ENCODE peak calls at places on chromosomes 12 and 14, in eight cellular contexts. One of them, this sample, is unnamed.

GRCh38 chr12:116864371-116865160 is 16.7 kb downstream of the HRK start:
- DNase-seq in IMR-90: peak
- DNase-seq in CD4-positive, alpha-beta T cell: no peak
- DNase-seq in fibroblast of mammary gland: peak
- DNase-seq in A549: no peak
- DNase-seq in AG04450: peak
- DNase-seq in endothelial cell: no peak
- DNase-seq in dorsolateral prefrontal cortex: no peak
- DNase-seq in this sample: no peak

GRCh38 chr12:109625131-109625559 is 51.6 kb downstream of the MVK start:
- DNase-seq in IMR-90: peak
- DNase-seq in CD4-positive, alpha-beta T cell: no peak
- DNase-seq in fibroblast of mammary gland: peak
- DNase-seq in A549: peak
- DNase-seq in AG04450: no peak
- DNase-seq in endothelial cell: no peak
- DNase-seq in dorsolateral prefrontal cortex: peak
- DNase-seq in this sample: no peak

GRCh38 chr14:24216345-24216699 is 456 bp upstream of the MDP1 start:
- DNase-seq in IMR-90: no peak
- DNase-seq in CD4-positive, alpha-beta T cell: no peak
- DNase-seq in fibroblast of mammary gland: no peak
- DNase-seq in A549: no peak
- DNase-seq in AG04450: no peak
- DNase-seq in endothelial cell: no peak
- DNase-seq in dorsolateral prefrontal cortex: no peak
- DNase-seq in this sample: no peak

GRCh38 chr12:128353271-128353670 is 86.3 kb downstream of the TMEM132C start:
- DNase-seq in IMR-90: no peak
- DNase-seq in CD4-positive, alpha-beta T cell: no peak
- DNase-seq in fibroblast of mammary gland: no peak
- DNase-seq in A549: no peak
- DNase-seq in AG04450: no peak
- DNase-seq in endothelial cell: no peak
- DNase-seq in dorsolateral prefrontal cortex: no peak
- DNase-seq in this sample: no peak

GRCh38 chr12:51020448-51021182 is 5.6 kb downstream of the SLC11A2 start:
- DNase-seq in IMR-90: no peak
- DNase-seq in CD4-positive, alpha-beta T cell: no peak
- DNase-seq in fibroblast of mammary gland: no peak
- DNase-seq in A549: no peak
- DNase-seq in AG04450: no peak
- DNase-seq in endothelial cell: no peak
- DNase-seq in dorsolateral prefrontal cortex: no peak
- DNase-seq in this sample: no peak

GRCh38 chr14:78232666-78233065 is 62.5 kb downstream of the NRXN3 start:
- DNase-seq in IMR-90: no peak
- DNase-seq in CD4-positive, alpha-beta T cell: no peak
- DNase-seq in fibroblast of mammary gland: no peak
- DNase-seq in A549: no peak
- DNase-seq in AG04450: no peak
- DNase-seq in endothelial cell: no peak
- DNase-seq in dorsolateral prefrontal cortex: no peak
- DNase-seq in this sample: no peak

GRCh38 chr12:100359822-100360221 is 2.9 kb downstream of the SLC17A8 start:
- DNase-seq in IMR-90: peak
- DNase-seq in CD4-positive, alpha-beta T cell: no peak
- DNase-seq in fibroblast of mammary gland: no peak
- DNase-seq in A549: no peak
- DNase-seq in AG04450: no peak
- DNase-seq in endothelial cell: no peak
- DNase-seq in dorsolateral prefrontal cortex: no peak
- DNase-seq in this sample: no peak

GRCh38 chr12:12506541-12506940 is 56.1 kb downstream of the DUSP16 start:
- DNase-seq in IMR-90: peak
- DNase-seq in CD4-positive, alpha-beta T cell: no peak
- DNase-seq in fibroblast of mammary gland: peak
- DNase-seq in A549: no peak
- DNase-seq in AG04450: peak
- DNase-seq in endothelial cell: peak
- DNase-seq in dorsolateral prefrontal cortex: no peak
- DNase-seq in this sample: no peak

GRCh38 chr14:85401396-85401795 is 128.5 kb upstream of the FLRT2 start:
- DNase-seq in IMR-90: no peak
- DNase-seq in CD4-positive, alpha-beta T cell: no peak
- DNase-seq in fibroblast of mammary gland: no peak
- DNase-seq in A549: no peak
- DNase-seq in AG04450: no peak
- DNase-seq in endothelial cell: no peak
- DNase-seq in dorsolateral prefrontal cortex: no peak
- DNase-seq in this sample: no peak

GRCh38 chr14:72947366-72948160 is 21.3 kb downstream of the DCAF4 start:
- DNase-seq in IMR-90: no peak
- DNase-seq in CD4-positive, alpha-beta T cell: no peak
- DNase-seq in fibroblast of mammary gland: peak
- DNase-seq in A549: no peak
- DNase-seq in AG04450: no peak
- DNase-seq in endothelial cell: no peak
- DNase-seq in dorsolateral prefrontal cortex: no peak
- DNase-seq in this sample: no peak

DNA sequence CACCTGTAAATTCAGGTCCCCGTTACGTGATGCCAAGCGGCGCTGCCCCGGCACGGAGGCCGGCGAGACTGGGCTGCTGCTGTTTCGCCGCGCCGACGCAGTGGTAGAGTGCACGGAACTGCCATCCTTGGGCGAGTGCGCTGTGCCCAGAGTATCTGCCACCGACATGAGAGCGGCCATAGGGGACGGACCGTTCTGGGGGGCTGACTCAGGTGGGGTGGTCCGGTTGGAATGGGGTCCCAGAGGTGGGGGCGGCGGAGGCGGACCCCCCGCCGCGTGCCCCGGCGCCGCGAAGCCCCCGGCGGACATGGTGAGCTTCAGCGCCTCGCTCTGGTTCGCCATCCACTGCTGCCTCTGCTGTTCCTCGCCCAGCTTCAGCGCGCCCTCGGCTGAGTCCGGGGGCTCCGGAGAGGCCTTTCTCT is 2.8 kb downstream of the IRF2BPL start:
- DNase-seq in IMR-90: no peak
- DNase-seq in CD4-positive, alpha-beta T cell: no peak
- DNase-seq in fibroblast of mammary gland: no peak
- DNase-seq in A549: no peak
- DNase-seq in AG04450: no peak
- DNase-seq in endothelial cell: no peak
- DNase-seq in dorsolateral prefrontal cortex: no peak
- DNase-seq in this sample: no peak
- TF ChIP-seq CTCF in IMR-90: no peak
- TF ChIP-seq CTCF in CD4-positive, alpha-beta T cell: no peak
- TF ChIP-seq CTCF in fibroblast of mammary gland: no peak
- TF ChIP-seq CTCF in A549: no peak
- TF ChIP-seq CTCF in AG04450: no peak
- TF ChIP-seq CTCF in endothelial cell: no peak
- TF ChIP-seq CTCF in dorsolateral prefrontal cortex: no peak
- TF ChIP-seq CTCF in this sample: no peak

GRCh38 chr12:70482764-70483163 is 116.7 kb downstream of the KCNMB4 start:
- DNase-seq in IMR-90: no peak
- DNase-seq in CD4-positive, alpha-beta T cell: no peak
- DNase-seq in fibroblast of mammary gland: no peak
- DNase-seq in A549: no peak
- DNase-seq in AG04450: no peak
- DNase-seq in endothelial cell: no peak
- DNase-seq in dorsolateral prefrontal cortex: no peak
- DNase-seq in this sample: no peak

GRCh38 chr12:70485704-70486103 is 119.6 kb downstream of the KCNMB4 start:
- DNase-seq in IMR-90: no peak
- DNase-seq in CD4-positive, alpha-beta T cell: no peak
- DNase-seq in fibroblast of mammary gland: no peak
- DNase-seq in A549: no peak
- DNase-seq in AG04450: no peak
- DNase-seq in endothelial cell: no peak
- DNase-seq in dorsolateral prefrontal cortex: no peak
- DNase-seq in this sample: no peak

GRCh38 chr12:70486588-70486987 is 120.5 kb downstream of the KCNMB4 start:
- DNase-seq in IMR-90: no peak
- DNase-seq in CD4-positive, alpha-beta T cell: no peak
- DNase-seq in fibroblast of mammary gland: no peak
- DNase-seq in A549: no peak
- DNase-seq in AG04450: no peak
- DNase-seq in endothelial cell: no peak
- DNase-seq in dorsolateral prefrontal cortex: no peak
- DNase-seq in this sample: no peak

GRCh38 chr12:70487440-70487839 is 121.3 kb downstream of the KCNMB4 start:
- DNase-seq in IMR-90: no peak
- DNase-seq in CD4-positive, alpha-beta T cell: no peak
- DNase-seq in fibroblast of mammary gland: no peak
- DNase-seq in A549: no peak
- DNase-seq in AG04450: no peak
- DNase-seq in endothelial cell: no peak
- DNase-seq in dorsolateral prefrontal cortex: no peak
- DNase-seq in this sample: no peak

DNA sequence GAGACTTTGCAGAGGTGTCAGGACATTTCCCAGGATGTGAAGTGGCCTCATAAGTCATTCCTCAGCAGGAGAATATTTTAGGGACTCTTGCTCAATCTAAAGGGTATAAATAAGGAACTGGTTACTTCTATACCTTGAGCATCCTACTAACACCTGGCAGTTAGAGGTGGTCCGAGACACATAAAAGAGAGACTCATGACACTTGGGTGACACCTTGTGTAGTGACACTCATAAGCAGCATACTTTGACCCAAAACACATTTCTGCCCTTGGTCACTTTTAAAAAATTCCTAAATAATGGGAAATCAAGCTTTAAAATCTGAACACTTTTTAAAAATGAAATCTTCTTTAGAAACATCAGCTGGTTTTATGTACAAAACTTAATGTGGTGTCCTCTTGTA is 118.4 kb downstream of the KCNMB4 start:
- DNase-seq in IMR-90: no peak
- DNase-seq in CD4-positive, alpha-beta T cell: no peak
- DNase-seq in fibroblast of mammary gland: no peak
- DNase-seq in A549: no peak
- DNase-seq in AG04450: no peak
- DNase-seq in endothelial cell: no peak
- DNase-seq in dorsolateral prefrontal cortex: no peak
- DNase-seq in this sample: no peak
- TF ChIP-seq CTCF in IMR-90: no peak
- TF ChIP-seq CTCF in CD4-positive, alpha-beta T cell: no peak
- TF ChIP-seq CTCF in fibroblast of mammary gland: no peak
- TF ChIP-seq CTCF in A549: no peak
- TF ChIP-seq CTCF in AG04450: no peak
- TF ChIP-seq CTCF in endothelial cell: no peak
- TF ChIP-seq CTCF in dorsolateral prefrontal cortex: no peak
- TF ChIP-seq CTCF in this sample: no peak

DNA sequence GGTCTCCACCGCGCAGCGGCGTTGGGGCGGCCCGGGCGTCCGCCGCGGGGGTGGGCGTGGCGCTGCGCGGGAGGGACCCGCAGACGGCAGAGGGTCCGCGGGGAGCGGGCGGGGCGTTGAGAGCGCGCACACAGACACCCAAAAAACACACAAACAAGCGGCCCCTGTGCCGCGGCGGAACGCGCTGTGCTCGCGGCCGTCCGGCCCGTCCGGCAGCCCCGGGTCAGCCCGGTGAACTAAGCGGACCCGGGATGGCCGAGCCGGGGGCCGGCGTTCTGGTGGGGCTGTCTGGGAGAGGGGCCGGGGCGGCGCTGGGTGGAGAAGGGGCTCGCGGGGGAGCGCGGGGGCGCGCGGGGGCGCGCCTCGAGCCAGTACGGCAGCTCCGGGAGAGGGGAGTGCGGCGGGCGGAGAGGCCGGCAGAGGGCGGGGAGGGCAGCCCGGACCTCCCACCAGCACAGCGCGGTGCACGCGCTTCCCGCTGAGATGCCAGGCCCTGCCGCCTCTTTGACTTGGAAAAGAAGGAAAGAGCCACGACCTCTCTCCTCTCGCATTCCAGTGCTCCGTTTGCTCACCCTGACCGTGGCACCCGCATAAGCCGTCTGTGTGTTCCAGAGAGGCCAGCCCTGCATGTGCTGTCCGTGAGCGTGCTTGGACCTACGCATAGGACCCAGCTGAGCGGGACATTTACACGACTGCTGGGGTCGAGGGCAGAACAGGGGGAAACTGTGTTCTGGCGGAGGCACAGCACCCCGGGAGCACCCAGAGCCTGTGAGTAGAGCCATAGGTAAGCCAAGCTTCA is 10.3 kb downstream of the SLC6A12 start:
- DNase-seq in IMR-90: no peak
- DNase-seq in CD4-positive, alpha-beta T cell: no peak
- DNase-seq in fibroblast of mammary gland: no peak
- DNase-seq in A549: peak
- DNase-seq in AG04450: no peak
- DNase-seq in endothelial cell: peak
- DNase-seq in dorsolateral prefrontal cortex: peak
- DNase-seq in this sample: no peak
- TF ChIP-seq CTCF in IMR-90: no peak
- TF ChIP-seq CTCF in CD4-positive, alpha-beta T cell: no peak
- TF ChIP-seq CTCF in fibroblast of mammary gland: no peak
- TF ChIP-seq CTCF in A549: peak
- TF ChIP-seq CTCF in AG04450: peak
- TF ChIP-seq CTCF in endothelial cell: no peak
- TF ChIP-seq CTCF in dorsolateral prefrontal cortex: no peak
- TF ChIP-seq CTCF in this sample: no peak

GRCh38 chr12:3669594-3669993 is 83.3 kb downstream of the CRACR2A start:
- DNase-seq in IMR-90: no peak
- DNase-seq in CD4-positive, alpha-beta T cell: no peak
- DNase-seq in fibroblast of mammary gland: no peak
- DNase-seq in A549: no peak
- DNase-seq in AG04450: no peak
- DNase-seq in endothelial cell: no peak
- DNase-seq in dorsolateral prefrontal cortex: no peak
- DNase-seq in this sample: no peak

GRCh38 chr12:3671330-3672112 is 81.4 kb downstream of the CRACR2A start:
- DNase-seq in IMR-90: no peak
- DNase-seq in CD4-positive, alpha-beta T cell: no peak
- DNase-seq in fibroblast of mammary gland: no peak
- DNase-seq in A549: no peak
- DNase-seq in AG04450: no peak
- DNase-seq in endothelial cell: no peak
- DNase-seq in dorsolateral prefrontal cortex: no peak
- DNase-seq in this sample: no peak

GRCh38 chr12:3668479-3669165 is 84.3 kb downstream of the CRACR2A start:
- DNase-seq in IMR-90: no peak
- DNase-seq in CD4-positive, alpha-beta T cell: no peak
- DNase-seq in fibroblast of mammary gland: no peak
- DNase-seq in A549: no peak
- DNase-seq in AG04450: no peak
- DNase-seq in endothelial cell: no peak
- DNase-seq in dorsolateral prefrontal cortex: no peak
- DNase-seq in this sample: no peak

GRCh38 chr12:3670083-3670620 is 82.8 kb downstream of the CRACR2A start:
- DNase-seq in IMR-90: peak
- DNase-seq in CD4-positive, alpha-beta T cell: no peak
- DNase-seq in fibroblast of mammary gland: no peak
- DNase-seq in A549: no peak
- DNase-seq in AG04450: no peak
- DNase-seq in endothelial cell: no peak
- DNase-seq in dorsolateral prefrontal cortex: no peak
- DNase-seq in this sample: no peak

DNA sequence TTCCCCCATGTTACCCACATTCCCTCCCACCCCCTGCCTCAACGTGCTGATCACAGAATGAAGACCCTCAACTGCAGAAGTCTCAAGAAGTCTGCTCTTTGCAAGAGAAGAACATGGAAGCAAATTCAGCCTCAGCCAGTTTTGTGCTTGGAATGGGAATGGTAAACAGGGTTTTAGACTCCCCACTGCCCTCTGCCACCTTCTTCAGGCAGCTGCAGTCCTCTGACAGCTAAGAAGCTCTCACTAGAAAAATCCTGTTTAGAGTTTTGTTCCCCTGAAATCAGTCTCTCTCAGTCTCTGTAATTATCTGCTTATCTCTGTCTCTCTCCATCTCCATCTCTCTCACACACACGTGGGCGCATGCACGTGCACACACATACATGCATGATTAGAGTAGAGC is 85.4 kb downstream of the CRACR2A start:
- DNase-seq in IMR-90: no peak
- DNase-seq in CD4-positive, alpha-beta T cell: no peak
- DNase-seq in fibroblast of mammary gland: no peak
- DNase-seq in A549: no peak
- DNase-seq in AG04450: no peak
- DNase-seq in endothelial cell: no peak
- DNase-seq in dorsolateral prefrontal cortex: no peak
- DNase-seq in this sample: no peak
- TF ChIP-seq CTCF in IMR-90: no peak
- TF ChIP-seq CTCF in CD4-positive, alpha-beta T cell: no peak
- TF ChIP-seq CTCF in fibroblast of mammary gland: no peak
- TF ChIP-seq CTCF in A549: no peak
- TF ChIP-seq CTCF in AG04450: no peak
- TF ChIP-seq CTCF in endothelial cell: no peak
- TF ChIP-seq CTCF in dorsolateral prefrontal cortex: no peak
- TF ChIP-seq CTCF in this sample: no peak

This sample was measured in natural killer cell.